ENCODE peak calls at places on chromosomes 6 and 20, in seven cellular contexts. J is left lung, S is GM12864, T is upper lobe of left lung, X is transverse colon, G is colonic mucosa, R is fibroblast of mammary gland. L is an unnamed sample.

GRCh38 chr6:36949636-36950035 is 4.9 kb upstream of the PI16 start:
- DNase-seq in J (no peak), S (no peak), T (no peak), X (no peak), G (no peak), R (peak), L (no peak)

GRCh38 chr6:69867075-69867911 is 937 bp downstream of the COL19A1 start:
- DNase-seq in J (peak), S (no peak), T (peak), X (peak), G (peak), R (peak), L (peak)

GRCh38 chr6:168525114-168525513 is 84.1 kb downstream of the SMOC2 start:
- DNase-seq in J (no peak), S (no peak), T (no peak), X (no peak), G (no peak), R (no peak), L (no peak)

GRCh38 chr20:1377984-1378742 is 14.7 kb downstream of the FKBP1A start:
- DNase-seq in J (no peak), S (no peak), T (no peak), X (no peak), G (no peak), R (peak), L (no peak)

GRCh38 chr20:51221791-51222408 is 199.0 kb upstream of the KCNG1 start:
- DNase-seq in J (no peak), S (no peak), T (no peak), X (peak), G (peak), R (peak), L (peak)

GRCh38 chr6:34546551-34547321 is 9.4 kb downstream of the SPDEF start:
- DNase-seq in J (peak), S (no peak), T (peak), X (peak), G (peak), R (no peak), L (no peak)

GRCh38 chr6:81743649-81744048 is 8.8 kb downstream of the TENT5A start:
- DNase-seq in J (no peak), S (no peak), T (no peak), X (no peak), G (no peak), R (no peak), L (no peak)

GRCh38 chr20:20517296-20517695 is 149.4 kb downstream of the INSM1 start:
- DNase-seq in J (no peak), S (no peak), T (no peak), X (no peak), G (no peak), R (no peak), L (no peak)

GRCh38 chr20:44460795-44461141 is 14.9 kb upstream of the TTPAL start:
- DNase-seq in J (no peak), S (no peak), T (no peak), X (no peak), G (peak), R (peak), L (peak)

GRCh38 chr20:58553166-58553696 is 38.0 kb upstream of the APCDD1L start:
- DNase-seq in J (no peak), S (no peak), T (no peak), X (no peak), G (no peak), R (no peak), L (no peak)

GRCh38 chr6:170211404-170212025 is 79.4 kb downstream of the DLL1 start:
- DNase-seq in J (peak), S (no peak), T (peak), X (no peak), G (peak), R (no peak), L (no peak)

GRCh38 chr20:45975686-45976085 is 3.7 kb upstream of the ZNF335 start:
- DNase-seq in J (no peak), S (no peak), T (no peak), X (no peak), G (no peak), R (no peak), L (no peak)

GRCh38 chr20:47181056-47181862 is 175.2 kb downstream of the ZMYND8 start:
- DNase-seq in J (peak), S (peak), T (peak), X (peak), G (peak), R (peak), L (peak)

GRCh38 chr6:73207221-73207837 is 18.0 kb downstream of the KHDC1L start:
- DNase-seq in J (no peak), S (no peak), T (no peak), X (no peak), G (no peak), R (no peak), L (no peak)

GRCh38 chr6:2817778-2818443 is 23.8 kb downstream of the SERPINB1 start:
- DNase-seq in J (no peak), S (no peak), T (no peak), X (no peak), G (peak), R (peak), L (peak)

GRCh38 chr20:33518071-33518470 is 28.2 kb downstream of the CBFA2T2 start:
- DNase-seq in J (no peak), S (no peak), T (no peak), X (no peak), G (no peak), R (peak), L (peak)

GRCh38 chr6:64330694-64331309 is 695.2 kb downstream of the PHF3 start:
- DNase-seq in J (peak), S (peak), T (peak), X (peak), G (peak), R (peak), L (peak)

GRCh38 chr20:57450419-57450818 is 59.2 kb downstream of the RBM38 start:
- DNase-seq in J (peak), S (peak), T (peak), X (peak), G (peak), R (no peak), L (peak)

GRCh38 chr6:15948930-15949900 is 179.7 kb upstream of the MYLIP start:
- DNase-seq in J (peak), S (no peak), T (peak), X (peak), G (peak), R (no peak), L (peak)

GRCh38 chr6:42987533-42988451 is 3.4 kb downstream of the PPP2R5D start:
- DNase-seq in J (no peak), S (no peak), T (no peak), X (no peak), G (no peak), R (no peak), L (no peak)

GRCh38 chr20:24694157-24694726 is 224.8 kb downstream of the SYNDIG1 start:
- DNase-seq in J (no peak), S (no peak), T (peak), X (no peak), G (no peak), R (no peak), L (no peak)

GRCh38 chr6:14348389-14348788 is 230.8 kb downstream of the CD83 start:
- DNase-seq in J (no peak), S (no peak), T (no peak), X (no peak), G (no peak), R (no peak), L (no peak)

GRCh38 chr6:14354919-14355572 is 237.5 kb downstream of the CD83 start:
- DNase-seq in J (peak), S (no peak), T (peak), X (peak), G (peak), R (peak), L (peak)

GRCh38 chr6:14353798-14354197 is 236.2 kb downstream of the CD83 start:
- DNase-seq in J (no peak), S (no peak), T (no peak), X (no peak), G (no peak), R (no peak), L (no peak)

GRCh38 chr6:14349507-14349906 is 231.9 kb downstream of the CD83 start:
- DNase-seq in J (no peak), S (no peak), T (no peak), X (no peak), G (no peak), R (peak), L (no peak)

DNA sequence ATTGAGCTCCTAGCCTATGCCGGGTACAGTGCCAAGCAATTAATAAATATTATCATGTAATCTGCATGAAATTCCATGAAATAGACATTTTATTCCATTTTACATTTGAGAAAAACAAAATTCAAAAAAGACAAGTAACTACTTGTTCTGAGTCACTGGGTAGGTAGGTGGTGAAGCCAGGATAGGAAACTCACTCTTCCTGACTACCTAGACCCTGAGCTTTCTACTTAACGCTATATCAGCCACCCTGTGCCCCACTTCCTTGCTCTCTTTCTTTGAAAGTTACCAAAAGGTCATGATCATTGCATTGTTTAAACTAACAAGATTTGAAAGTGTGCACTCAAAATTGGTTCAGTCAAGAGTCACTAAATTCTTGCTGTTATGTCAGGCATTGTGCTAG is 235.7 kb downstream of the CD83 start:
- DNase-seq in J (no peak), S (no peak), T (no peak), X (no peak), G (no peak), R (no peak), L (no peak)
- TF ChIP-seq CTCF in J (no peak), S (no peak), T (no peak), X (no peak), G (no peak), R (no peak), L (no peak)

DNA sequence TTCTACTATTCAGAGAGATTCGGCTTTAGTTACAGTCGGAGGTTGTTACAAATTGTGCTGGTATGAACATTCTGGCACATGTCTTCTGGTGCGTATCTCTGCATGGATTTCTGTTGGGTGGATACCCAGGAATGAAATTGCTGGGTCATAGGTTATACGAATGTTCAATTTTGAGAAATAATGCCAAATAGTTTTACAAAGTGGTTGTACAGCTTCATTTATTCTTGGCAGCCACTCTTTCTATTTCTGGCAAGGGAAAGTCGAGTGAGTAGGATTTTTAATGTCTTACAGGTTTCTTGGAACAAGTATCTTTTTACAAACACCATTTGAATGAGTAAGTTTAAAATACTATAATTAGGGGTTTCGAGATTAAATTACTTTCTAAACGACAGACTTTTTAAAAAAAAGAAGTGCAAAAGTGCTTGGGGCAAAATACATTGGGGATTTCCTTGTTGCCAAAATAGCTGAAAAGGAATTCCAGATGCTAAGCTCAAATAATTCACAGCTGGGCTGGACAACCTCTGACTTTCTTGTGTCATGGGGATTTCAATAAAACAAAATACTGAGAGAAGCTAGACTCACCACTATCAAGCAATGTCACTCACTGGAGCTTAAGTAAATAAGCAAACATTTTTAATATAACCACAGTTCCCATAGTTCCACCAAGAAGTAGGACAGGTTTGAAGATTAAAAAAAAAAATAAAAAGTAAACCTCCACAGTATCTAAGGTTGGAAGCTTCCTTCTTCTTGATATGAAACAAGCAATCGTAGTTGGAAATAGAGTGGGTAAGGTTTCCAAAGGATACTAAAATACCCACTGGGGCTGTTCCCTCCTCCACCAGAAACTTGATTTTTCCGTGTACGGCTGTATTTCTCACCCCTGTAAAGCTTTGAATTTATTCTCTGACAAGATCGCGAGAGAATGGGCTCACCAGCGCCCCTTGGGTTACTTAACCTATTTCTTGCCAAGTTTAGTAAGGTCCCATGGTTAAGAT is 21.6 kb upstream of the GFOD1 start:
- DNase-seq in J (no peak), S (no peak), T (no peak), X (no peak), G (peak), R (peak), L (no peak)
- H3K4me3 ChIP-seq in J (no peak), S (no peak), T (no peak), X (no peak), G (no peak), R (no peak), L (no peak)

GRCh38 chr6:46410330-46410953 is 80.8 kb downstream of the RCAN2 start:
- DNase-seq in J (no peak), S (peak), T (peak), X (no peak), G (peak), R (peak), L (peak)
- TF ChIP-seq CTCF in J (peak), S (peak), T (peak), X (peak), G (peak), R (peak), L (peak)

DNA sequence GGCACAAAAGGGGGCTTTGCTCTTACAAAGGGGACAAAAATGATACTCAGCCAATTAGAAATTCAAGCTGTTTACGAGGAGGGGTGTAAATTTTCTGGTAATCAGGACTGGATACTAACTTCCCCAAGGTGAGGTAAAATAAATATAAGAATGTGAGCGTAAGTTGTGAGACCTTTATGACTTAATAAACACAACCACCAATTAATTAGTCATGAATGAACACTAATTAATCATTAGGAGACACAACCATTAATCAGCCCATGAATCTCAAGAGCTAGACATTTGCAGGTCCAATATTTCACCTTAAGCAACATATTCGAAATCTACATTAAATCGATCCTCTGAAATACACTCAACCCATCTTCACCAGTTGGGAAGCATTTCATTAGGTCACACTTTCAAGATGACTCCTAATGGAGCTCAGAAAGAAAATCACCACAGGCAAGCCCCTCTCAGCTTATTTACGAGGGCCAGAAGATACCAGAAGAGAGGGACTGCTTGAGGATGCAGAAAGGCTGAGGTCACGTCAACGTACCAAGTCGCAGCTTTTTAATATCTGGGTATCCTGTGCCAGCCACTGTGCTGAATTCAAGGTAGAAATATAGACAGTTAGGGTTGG is 2.7 kb downstream of the ADTRP start:
- DNase-seq in J (no peak), S (no peak), T (no peak), X (no peak), G (no peak), R (no peak), L (no peak)
- H3K4me3 ChIP-seq in J (no peak), S (no peak), T (no peak), X (no peak), G (no peak), R (no peak), L (no peak)

GRCh38 chr20:31840906-31841816 is 4.2 kb downstream of the FOXS1 start:
- DNase-seq in J (no peak), S (no peak), T (no peak), X (no peak), G (no peak), R (no peak), L (peak)
- TF ChIP-seq CTCF in J (no peak), S (no peak), T (no peak), X (no peak), G (no peak), R (no peak), L (no peak)

GRCh38 chr6:99520855-99521556 is 5.8 kb upstream of the USP45 start:
- DNase-seq in J (peak), S (peak), T (peak), X (peak), G (peak), R (peak), L (peak)

GRCh38 chr6:99521557-99522286 is 6.5 kb upstream of the USP45 start:
- DNase-seq in J (peak), S (no peak), T (peak), X (peak), G (peak), R (peak), L (peak)

GRCh38 chr6:99519446-99519845 is 4.2 kb upstream of the USP45 start:
- DNase-seq in J (no peak), S (no peak), T (no peak), X (no peak), G (no peak), R (no peak), L (no peak)

GRCh38 chr6:99522531-99522930 is 7.3 kb upstream of the USP45 start:
- DNase-seq in J (no peak), S (no peak), T (peak), X (no peak), G (no peak), R (peak), L (peak)
- H3K4me3 ChIP-seq in J (no peak), S (no peak), T (no peak), X (no peak), G (no peak), R (no peak), L (peak)

GRCh38 chr20:62694106-62694505 is 14.5 kb upstream of the NTSR1 start:
- DNase-seq in J (no peak), S (no peak), T (no peak), X (no peak), G (no peak), R (no peak), L (no peak)
- TF ChIP-seq CTCF in J (no peak), S (no peak), T (no peak), X (no peak), G (no peak), R (no peak), L (no peak)

DNA sequence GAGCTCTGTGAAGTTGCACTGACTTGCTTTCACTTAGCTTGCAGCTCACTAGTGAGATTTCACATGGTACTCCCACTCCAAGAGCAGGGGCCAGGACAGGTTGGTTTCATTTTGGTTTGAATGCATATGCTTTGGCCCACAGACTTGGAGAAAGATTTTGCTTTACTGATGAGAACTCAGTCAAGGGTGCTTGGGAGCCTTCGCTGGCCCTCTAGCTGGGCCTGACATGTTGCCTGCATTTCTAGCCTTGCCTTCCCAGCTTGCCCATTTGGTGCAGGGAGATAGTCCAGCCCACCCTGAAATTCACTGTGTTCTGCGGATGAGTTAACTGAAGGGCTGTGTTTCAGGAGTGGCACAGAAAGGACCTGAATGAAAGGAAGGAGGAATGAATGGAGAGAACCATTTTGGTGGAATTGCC is 1.9 kb downstream of the SGK1 start:
- DNase-seq in J (no peak), S (no peak), T (no peak), X (no peak), G (no peak), R (no peak), L (no peak)
- H3K4me3 ChIP-seq in J (no peak), S (no peak), T (no peak), X (no peak), G (no peak), R (no peak), L (no peak)

L was measured in fibroblast of villous mesenchyme.